ENCODE peak calls at places on chromosome 6, in ten cellular contexts. H is body of pancreas; Z is stimulated activated CD4-positive, alpha-beta T cell treated with anti-CD3 and anti-CD28 coated beads, Interleukin-1b, Interleukin-23, amount 100 ng/mL, for 48 hours; G is AG09309; A is CD8-positive, alpha-beta memory T cell; Y is GM13976; S is skeletal muscle cell; I is iris pigment epithelial cell; L is H7; U is DMS79. M is an unnamed sample.
A peak's percentile ranks its signal among the peaks of the same experiment; 100 is the strongest.

GRCh38 chr6:158047563-158048323 is 66.1 kb downstream of the SYNJ2 start:
- DNase-seq in H (no peak), S (no peak), U (no peak), A (no peak), I (no peak), G (no peak), L (no peak), Z (no peak), Y (no peak), M (no peak)

GRCh38 chr6:89853068-89853467 is 23.4 kb downstream of the CASP8AP2 start:
- DNase-seq in S (no peak), H (no peak), Y (no peak), U (no peak), A (no peak), L (no peak), I (peak; percentile 71), G (no peak), Z (no peak), M (no peak)

GRCh38 chr6:101907356-101908217 is 514.1 kb downstream of the GRIK2 start:
- DNase-seq in I (no peak), U (no peak), H (no peak), S (no peak), L (no peak), G (no peak), A (no peak), Y (no peak), Z (no peak), M (no peak)

GRCh38 chr6:31304683-31305082 is 32.8 kb upstream of the HLA-C start:
- DNase-seq in A (no peak), Y (no peak), U (no peak), G (no peak), L (no peak), Z (no peak), H (peak; percentile 14), S (no peak), I (peak; percentile 22), M (no peak)

GRCh38 chr6:33826537-33826936 is 22.7 kb upstream of the MLN start:
- DNase-seq in L (no peak), G (no peak), Z (no peak), I (no peak), S (no peak), H (no peak), A (no peak), Y (no peak), U (no peak), M (no peak)

GRCh38 chr6:23036401-23036983 is 467.1 kb downstream of the HDGFL1 start:
- DNase-seq in Z (no peak), U (peak; percentile 65), L (no peak), G (no peak), S (no peak), H (no peak), I (peak; percentile 41), A (no peak), Y (no peak), M (no peak)

GRCh38 chr6:3414704-3415453 is 42.0 kb downstream of the SLC22A23 start:
- DNase-seq in H (no peak), G (no peak), U (peak; percentile 1), L (peak; percentile 75), Y (peak; percentile 59), I (peak; percentile 94), S (peak; percentile 60), A (no peak), Z (peak; percentile 37), M (no peak)

GRCh38 chr6:81515562-81516453 is 236.7 kb downstream of the TENT5A start:
- DNase-seq in Z (no peak), I (no peak), Y (no peak), H (no peak), G (peak; percentile 51), S (peak; percentile 38), A (no peak), U (no peak), L (no peak), M (no peak)

GRCh38 chr6:155373276-155373675 is 59.0 kb upstream of the TFB1M start:
- DNase-seq in Z (no peak), A (no peak), L (no peak), S (no peak), Y (no peak), I (no peak), G (peak; percentile 34), U (no peak), H (no peak), M (no peak)

M was measured in LNCaP clone FGC.